ENCODE peak calls at places on chromosomes 1 and 21, in five cellular contexts. Y is GM13977, U is nucleus accumbens, M is activated B cell treated with CpG ODN at 0.5 μM for 24 hours, D is uterus. B is an unnamed sample.
A peak's percentile ranks its signal among the peaks of the same experiment; 100 is the strongest.

GRCh38 chr1:89630046-89630445 is 2.9 kb upstream of the LRRC8C start:
- DNase-seq in Y (no peak), U (no peak), M (no peak), D (no peak), B (no peak)

GRCh38 chr1:228215663-228216116 is 7.8 kb downstream of the OBSCN start:
- DNase-seq in Y (no peak), U (no peak), M (no peak), D (no peak), B (no peak)

GRCh38 chr1:180623579-180624347 is 8.1 kb upstream of the XPR1 start:
- DNase-seq in Y (no peak), U (no peak), M (no peak), D (no peak), B (no peak)

GRCh38 chr1:70495370-70495769 is 84.3 kb downstream of the CTH start:
- DNase-seq in Y (no peak), U (no peak), M (no peak), D (no peak), B (no peak)

GRCh38 chr1:232045571-232045970 is 419.0 kb downstream of the DISC1 start:
- DNase-seq in Y (no peak), U (no peak), M (no peak), D (no peak), B (no peak)

GRCh38 chr1:69911301-69911801 is 294.0 kb downstream of the LRRC40 start:
- DNase-seq in Y (no peak), U (no peak), M (no peak), D (no peak), B (no peak)

GRCh38 chr1:232978091-232978634 is 27.8 kb downstream of the NTPCR start:
- DNase-seq in Y (no peak), U (no peak), M (no peak), D (no peak), B (no peak)

GRCh38 chr1:7302873-7303272 is 468.2 kb upstream of the VAMP3 start:
- DNase-seq in Y (no peak), U (no peak), M (no peak), D (no peak), B (no peak)

GRCh38 chr1:53766194-53766748 is 27.3 kb upstream of the GLIS1 start:
- DNase-seq in Y (no peak), U (no peak), M (no peak), D (no peak), B (no peak)

GRCh38 chr21:38112219-38112789 is 144.5 kb upstream of the KCNJ15 start:
- DNase-seq in Y (no peak), U (no peak), M (no peak), D (no peak), B (no peak)

GRCh38 chr1:203304919-203305808 is at the start of gene BTG2:
- DNase-seq in Y (peak; percentile 95), U (peak; percentile 91), M (peak; percentile 86), D (peak; percentile 93), B (peak; percentile 96)

GRCh38 chr1:66399888-66400529 is 133.9 kb upstream of the SGIP1 start:
- DNase-seq in Y (peak; percentile 57), U (no peak), M (no peak), D (no peak), B (no peak)

GRCh38 chr1:204520834-204521709 is 4.9 kb downstream of the MDM4 start:
- DNase-seq in Y (peak; percentile 53), U (no peak), M (peak; percentile 30), D (no peak), B (no peak)

GRCh38 chr1:212981025-212981495 is 30.7 kb downstream of the VASH2 start:
- DNase-seq in Y (no peak), U (no peak), M (no peak), D (peak; percentile 31), B (no peak)

GRCh38 chr1:205700865-205701401 is 20.6 kb upstream of the SLC45A3 start:
- DNase-seq in Y (no peak), U (peak; percentile 21), M (no peak), D (no peak), B (peak; percentile 29)

GRCh38 chr1:22978299-22978698 is 5.6 kb upstream of the LACTBL1 start:
- DNase-seq in Y (no peak), U (no peak), M (no peak), D (no peak), B (no peak)

GRCh38 chr1:226708967-226709396 is 30.1 kb downstream of the ITPKB start:
- DNase-seq in Y (no peak), U (no peak), M (no peak), D (no peak), B (peak; percentile 67)

GRCh38 chr1:1068374-1069060 is 5.6 kb downstream of the RNF223 start:
- DNase-seq in Y (peak; percentile 88), U (no peak), M (peak; percentile 68), D (no peak), B (no peak)

GRCh38 chr1:206004821-206005220 is 1.6 kb upstream of the RAB7B start:
- DNase-seq in Y (no peak), U (no peak), M (no peak), D (no peak), B (no peak)

GRCh38 chr1:195188821-195189220 is 1419.4 kb downstream of the KCNT2 start:
- DNase-seq in Y (no peak), U (no peak), M (no peak), D (no peak), B (no peak)

GRCh38 chr1:214002060-214002459 is 14.3 kb downstream of the PROX1 start:
- DNase-seq in Y (no peak), U (no peak), M (no peak), D (no peak), B (no peak)

GRCh38 chr1:228405200-228405978 is 1.2 kb downstream of the TRIM11 start:
- DNase-seq in Y (no peak), U (no peak), M (no peak), D (no peak), B (no peak)

GRCh38 chr1:1293258-1293617 is 13.0 kb downstream of the SCNN1D start:
- DNase-seq in Y (peak; percentile 50), U (no peak), M (no peak), D (no peak), B (no peak)

GRCh38 chr1:5997316-5997715 is 5.1 kb upstream of the NPHP4 start:
- DNase-seq in Y (no peak), U (no peak), M (no peak), D (no peak), B (no peak)

GRCh38 chr1:226973898-226974543 is 33.9 kb downstream of the COQ8A start:
- DNase-seq in Y (no peak), U (no peak), M (no peak), D (peak; percentile 80), B (no peak)

GRCh38 chr21:29360799-29361765 is 62.4 kb downstream of the BACH1 start:
- DNase-seq in Y (no peak), U (no peak), M (no peak), D (no peak), B (no peak)

GRCh38 chr1:202034683-202035462 is 24.5 kb downstream of the ELF3 start:
- DNase-seq in Y (peak; percentile 32), U (no peak), M (no peak), D (peak; percentile 55), B (no peak)

GRCh38 chr1:177586429-177586828 is 383.4 kb downstream of the SEC16B start:
- DNase-seq in Y (no peak), U (no peak), M (no peak), D (no peak), B (no peak)

GRCh38 chr1:200917291-200917817 is 22.7 kb downstream of the INAVA start:
- DNase-seq in Y (no peak), U (no peak), M (no peak), D (no peak), B (no peak)

GRCh38 chr1:45765999-45766792 is 15.7 kb upstream of the IPP start:
- DNase-seq in Y (no peak), U (no peak), M (no peak), D (no peak), B (no peak)

GRCh38 chr1:40450491-40451237 is 388 bp downstream of the ZFP69B start:
- DNase-seq in Y (peak; percentile 59), U (peak; percentile 65), M (peak; percentile 47), D (peak; percentile 19), B (peak; percentile 62)

GRCh38 chr1:6260433-6260934 is 414 bp downstream of the GPR153 start:
- DNase-seq in Y (peak; percentile 73), U (no peak), M (peak; percentile 31), D (peak; percentile 58), B (no peak)

GRCh38 chr21:43806017-43806710 is 16.8 kb downstream of the RRP1 start:
- DNase-seq in Y (no peak), U (no peak), M (no peak), D (no peak), B (no peak)

GRCh38 chr1:107867422-107867821 is 97.6 kb downstream of the VAV3 start:
- DNase-seq in Y (no peak), U (no peak), M (no peak), D (no peak), B (no peak)

GRCh38 chr1:48581256-48581655 is 109.3 kb upstream of the SPATA6 start:
- DNase-seq in Y (no peak), U (no peak), M (no peak), D (no peak), B (no peak)

GRCh38 chr21:41429305-41429704 is 3.3 kb downstream of the MX1 start:
- DNase-seq in Y (no peak), U (no peak), M (no peak), D (no peak), B (peak; percentile 26)

GRCh38 chr1:206723500-206724472 is 39.1 kb downstream of the MAPKAPK2 start:
- DNase-seq in Y (no peak), U (no peak), M (no peak), D (peak; percentile 65), B (no peak)

GRCh38 chr21:45957986-45958610 is 23.5 kb upstream of the COL6A1 start:
- DNase-seq in Y (no peak), U (no peak), M (no peak), D (peak; percentile 59), B (no peak)